ENCODE peak calls at places on chromosomes 11 and 22, in seven cellular contexts. V is naive thymus-derived CD8-positive, alpha-beta T cell; M is iris pigment epithelial cell; U is NCI-H2029; C is stimulated activated CD8-positive, alpha-beta memory T cell treated with anti-CD3 and anti-CD28 coated beads, Interleukin-4, amount 100 ng/mL, for 4 hours; I is AG09309; Y is RWPE1. N is an unnamed sample.

GRCh38 chr22:39134366-39135091 is 18.0 kb downstream of the CBX7 start:
- DNase-seq in C (no peak), U (no peak), I (no peak), M (no peak), Y (no peak), V (no peak), N (no peak)

GRCh38 chr11:22725079-22725478 is 58.7 kb downstream of the GAS2 start:
- DNase-seq in V (no peak), M (peak), U (no peak), C (no peak), Y (no peak), I (no peak), N (no peak)

GRCh38 chr11:9905562-9905961 is 241.7 kb downstream of the SWAP70 start:
- DNase-seq in U (no peak), I (no peak), M (no peak), Y (no peak), V (no peak), C (no peak), N (no peak)

GRCh38 chr11:64744544-64745218 is 739 bp upstream of the RASGRP2 start:
- DNase-seq in M (no peak), Y (no peak), V (no peak), I (no peak), U (no peak), C (no peak), N (no peak)

GRCh38 chr11:94880216-94880615 is 93.1 kb downstream of the CWC15 start:
- DNase-seq in I (no peak), M (peak), C (no peak), V (no peak), U (peak), Y (peak), N (no peak)

GRCh38 chr11:57432714-57433163 is 5.8 kb upstream of the SLC43A3 start:
- DNase-seq in M (peak), I (peak), Y (no peak), V (no peak), U (no peak), C (no peak), N (no peak)

GRCh38 chr11:115644846-115645245 is 140.6 kb upstream of the CADM1 start:
- DNase-seq in M (no peak), I (no peak), U (no peak), Y (no peak), C (no peak), V (no peak), N (no peak)

GRCh38 chr11:115364892-115365291 is 139.3 kb downstream of the CADM1 start:
- DNase-seq in Y (no peak), I (no peak), M (no peak), C (no peak), V (no peak), U (no peak), N (no peak)

GRCh38 chr11:94536386-94536785 is 7.3 kb upstream of the FUT4 start:
- DNase-seq in U (no peak), M (no peak), Y (no peak), C (no peak), V (no peak), I (no peak), N (no peak)

GRCh38 chr22:49450521-49450920 is 377.2 kb downstream of the BRD1 start:
- DNase-seq in M (no peak), C (no peak), Y (no peak), I (no peak), V (no peak), U (no peak), N (no peak)

GRCh38 chr11:127003260-127003981 is 2.9 kb upstream of the KIRREL3 start:
- DNase-seq in M (no peak), V (no peak), Y (no peak), U (peak), C (no peak), I (no peak), N (peak)

GRCh38 chr22:40714514-40714966 is 35.3 kb downstream of the MCHR1 start:
- DNase-seq in I (no peak), U (no peak), Y (no peak), V (no peak), C (no peak), M (peak), N (no peak)

GRCh38 chr11:27485930-27486773 is 13.6 kb upstream of the LGR4 start:
- DNase-seq in U (peak), I (no peak), M (peak), Y (no peak), C (no peak), V (peak), N (no peak)

GRCh38 chr11:1280116-1281035 is 29.1 kb downstream of the TOLLIP start:
- DNase-seq in V (no peak), I (no peak), Y (no peak), C (no peak), M (no peak), U (no peak), N (no peak)

GRCh38 chr11:107733518-107733917 is 21.7 kb upstream of the SLN start:
- DNase-seq in U (no peak), M (no peak), Y (no peak), V (no peak), C (no peak), I (no peak), N (no peak)

N was measured in HTR-8/SVneo.